ENCODE peak calls at places on chromosomes 6 and 20, in six cellular contexts. K is HCT116, V is fibroblast of lung, S is astrocyte of the spinal cord, F is GM12865, C is GM23338. G is an unnamed sample.

GRCh38 chr6:90086517-90086916 is 192.2 kb downstream of the GJA10 start:
- DNase-seq in S (no peak), F (no peak), K (peak; percentile 35), C (no peak), V (no peak), G (no peak)

GRCh38 chr6:72832271-72832670 is 210.4 kb downstream of the KCNQ5 start:
- DNase-seq in V (no peak), C (no peak), S (no peak), K (no peak), F (no peak), G (no peak)

GRCh38 chr6:53605543-53606235 is 59.9 kb downstream of the KLHL31 start:
- DNase-seq in S (no peak), K (no peak), C (peak; percentile 73), F (no peak), V (no peak), G (no peak)

GRCh38 chr6:113855500-113856010 is 1.6 kb upstream of the MARCKS start:
- DNase-seq in F (peak; percentile 57), V (peak; percentile 58), K (no peak), S (peak; percentile 67), C (peak; percentile 58), G (no peak)

GRCh38 chr6:3750324-3751018 is 1.0 kb downstream of the PXDC1 start:
- DNase-seq in V (peak; percentile 74), S (peak; percentile 82), K (no peak), F (no peak), C (peak; percentile 69), G (no peak)

GRCh38 chr6:33456156-33456555 is 1.8 kb downstream of the ZBTB9 start:
- DNase-seq in K (no peak), C (no peak), F (no peak), S (no peak), V (no peak), G (no peak)

GRCh38 chr6:82568290-82568993 is 204.8 kb downstream of the TPBG start:
- DNase-seq in V (no peak), C (no peak), K (no peak), S (no peak), F (peak; percentile 92), G (no peak)

GRCh38 chr20:42179768-42180167 is 561.6 kb upstream of the CHD6 start:
- DNase-seq in F (peak; percentile 1), C (peak; percentile 1), V (no peak), K (no peak), S (no peak), G (peak; percentile 38)

GRCh38 chr6:111828799-111829198 is 44.5 kb downstream of the FYN start:
- DNase-seq in S (no peak), C (no peak), F (no peak), K (no peak), V (no peak), G (no peak)

GRCh38 chr20:10668677-10669368 is 5.0 kb downstream of the JAG1 start:
- DNase-seq in F (no peak), C (no peak), V (no peak), K (no peak), S (no peak), G (no peak)

GRCh38 chr6:165245287-165245686 is 64.1 kb downstream of the C6orf118 start:
- DNase-seq in K (no peak), S (peak; percentile 30), F (no peak), C (peak; percentile 30), V (no peak), G (peak; percentile 28)

GRCh38 chr20:62136283-62137091 is 6.7 kb downstream of the PSMA7 start:
- DNase-seq in V (peak; percentile 72), K (peak; percentile 44), F (peak; percentile 74), C (peak; percentile 85), S (peak; percentile 76), G (no peak)

GRCh38 chr6:132931937-132932336 is 117.6 kb downstream of the RPS12 start:
- DNase-seq in F (no peak), V (peak; percentile 84), C (peak; percentile 22), S (peak; percentile 89), K (no peak), G (peak; percentile 67)

GRCh38 chr6:130843575-130844320 is 16.5 kb downstream of the SMLR1 start:
- DNase-seq in S (peak; percentile 50), F (peak; percentile 55), K (peak; percentile 28), V (peak; percentile 58), C (peak; percentile 72), G (peak; percentile 46)

GRCh38 chr20:37943501-37944455 is 40.9 kb downstream of the VSTM2L start:
- DNase-seq in V (no peak), F (no peak), K (no peak), C (peak; percentile 56), S (no peak), G (no peak)

GRCh38 chr20:46430921-46431712 is 24.7 kb upstream of the ELMO2 start:
- DNase-seq in F (no peak), K (no peak), C (no peak), S (no peak), V (no peak), G (no peak)

GRCh38 chr6:124487778-124488431 is 474.3 kb upstream of the RNF217 start:
- DNase-seq in S (peak; percentile 85), C (no peak), F (no peak), V (peak; percentile 57), K (no peak), G (no peak)

GRCh38 chr6:85669735-85670194 is 27.1 kb upstream of the SYNCRIP start:
- DNase-seq in K (no peak), C (peak; percentile 71), V (peak; percentile 31), F (peak; percentile 93), S (peak; percentile 65), G (no peak)

GRCh38 chr6:80872194-80872950 is 765.9 kb downstream of the BCKDHB start:
- DNase-seq in F (no peak), K (no peak), S (peak; percentile 54), C (no peak), V (peak; percentile 1), G (no peak)

GRCh38 chr20:54416770-54417169 is 58.6 kb upstream of the DOK5 start:
- DNase-seq in C (no peak), K (no peak), V (no peak), S (no peak), F (no peak), G (no peak)

GRCh38 chr20:24773751-24774201 is 175.3 kb upstream of the CST7 start:
- DNase-seq in F (peak; percentile 51), V (peak; percentile 66), S (peak; percentile 96), K (no peak), C (no peak), G (no peak)

GRCh38 chr6:11027565-11028110 is 16.5 kb downstream of the ELOVL2 start:
- DNase-seq in F (no peak), S (no peak), C (no peak), K (no peak), V (no peak), G (no peak)

GRCh38 chr6:73262701-73263569 is at the start of gene KHDC1:
- DNase-seq in V (peak; percentile 49), F (peak; percentile 83), C (peak; percentile 83), K (no peak), S (peak; percentile 43), G (no peak)

GRCh38 chr6:41678511-41679084 is 40.3 kb downstream of the MDFI start:
- DNase-seq in S (no peak), V (no peak), F (no peak), C (no peak), K (no peak), G (no peak)

GRCh38 chr6:36963451-36964290 is 9.1 kb downstream of the PI16 start:
- DNase-seq in V (no peak), C (peak; percentile 35), K (no peak), F (peak; percentile 42), S (no peak), G (no peak)

GRCh38 chr6:137560184-137560563 is 66.0 kb upstream of the OLIG3 start:
- DNase-seq in C (no peak), F (no peak), V (no peak), S (no peak), K (no peak), G (no peak)

GRCh38 chr6:41428402-41428994 is 93.1 kb downstream of the NCR2 start:
- DNase-seq in F (no peak), C (no peak), K (no peak), S (peak; percentile 13), V (no peak), G (peak; percentile 17)

GRCh38 chr6:147283460-147283859 is 79.2 kb downstream of the STXBP5 start:
- DNase-seq in V (peak; percentile 87), C (no peak), F (no peak), S (peak; percentile 38), K (no peak), G (no peak)

GRCh38 chr6:21949211-21949801 is 347.5 kb downstream of the PRL start:
- DNase-seq in V (no peak), C (no peak), S (no peak), K (no peak), F (no peak), G (no peak)

GRCh38 chr20:43530321-43531090 is 23.0 kb downstream of the L3MBTL1 start:
- DNase-seq in K (no peak), S (no peak), F (no peak), V (no peak), C (no peak), G (no peak)

GRCh38 chr20:50777373-50777772 is 17.5 kb upstream of the BCAS4 start:
- DNase-seq in S (no peak), V (no peak), K (no peak), F (no peak), C (no peak), G (no peak)

GRCh38 chr6:15460110-15460727 is 202.6 kb downstream of the DTNBP1 start:
- DNase-seq in C (no peak), K (no peak), V (no peak), S (no peak), F (no peak), G (no peak)

GRCh38 chr6:15457121-15457646 is 205.6 kb downstream of the DTNBP1 start:
- DNase-seq in C (no peak), K (no peak), F (no peak), V (no peak), S (no peak), G (no peak)

GRCh38 chr6:15461127-15461944 is 201.5 kb downstream of the DTNBP1 start:
- DNase-seq in K (no peak), F (no peak), S (no peak), V (no peak), C (peak; percentile 63), G (no peak)

GRCh38 chr6:15456422-15456821 is 206.4 kb downstream of the DTNBP1 start:
- DNase-seq in S (no peak), C (no peak), V (no peak), F (no peak), K (no peak), G (no peak)

GRCh38 chr6:15457903-15458530 is 204.8 kb downstream of the DTNBP1 start:
- DNase-seq in K (no peak), S (no peak), C (no peak), F (peak; percentile 57), V (no peak), G (no peak)
- H3K4me3 ChIP-seq in K (no peak overlapping the region), S (no peak overlapping the region), C (no peak overlapping the region), F (peak overlapping the region; percentile 13), V (no peak overlapping the region), G (no peak overlapping the region)

GRCh38 chr20:35326021-35326731 is 34.0 kb upstream of the FAM83C start:
- DNase-seq in S (no peak), F (no peak), C (no peak), V (no peak), K (no peak), G (no peak)
- TF ChIP-seq CTCF in S (no peak), F (no peak), C (no peak), V (no peak), K (no peak), G (no peak)

GRCh38 chr20:1467355-1468116 is 887 bp upstream of the NSFL1C start:
- DNase-seq in K (no peak), C (peak; percentile 60), V (no peak), F (no peak), S (no peak), G (no peak)
- H3K4me3 ChIP-seq in K (peak overlapping the region; percentile 46), C (peak overlapping the region; percentile 44), V (no peak overlapping the region), F (peak overlapping the region; percentile 22), S (no peak overlapping the region), G (no peak overlapping the region)

GRCh38 chr6:78259935-78260334 is 607.1 kb downstream of the MEI4 start:
- DNase-seq in S (no peak), V (no peak), F (no peak), K (no peak), C (no peak), G (no peak)
- TF ChIP-seq CTCF in S (no peak), V (no peak), F (no peak), K (no peak), C (no peak), G (no peak)